ENCODE peak calls at places on chromosomes 5 and 9, in seven cellular contexts. P, H, Q, F, A, W and T are unnamed samples.

GRCh38 chr9:2271426-2271825 is 256.3 kb downstream of the SMARCA2 start:
- DNase-seq in P (no peak), H (no peak), Q (peak), F (no peak), A (no peak), W (no peak), T (no peak)

GRCh38 chr9:21746550-21746949 is 55.9 kb upstream of the MTAP start:
- DNase-seq in P (no peak), H (no peak), Q (no peak), F (no peak), A (no peak), W (no peak), T (no peak)

GRCh38 chr9:133888779-133889491 is 103.2 kb downstream of the VAV2 start:
- DNase-seq in P (no peak), H (no peak), Q (no peak), F (no peak), A (no peak), W (no peak), T (no peak)

GRCh38 chr5:16837305-16837704 is 98.8 kb downstream of the MYO10 start:
- DNase-seq in P (no peak), H (no peak), Q (no peak), F (no peak), A (no peak), W (no peak), T (no peak)

GRCh38 chr9:33463151-33463550 is 10.6 kb downstream of the NOL6 start:
- DNase-seq in P (no peak), H (no peak), Q (no peak), F (no peak), A (no peak), W (no peak), T (no peak)

GRCh38 chr5:111461261-111461671 is 51.1 kb downstream of the STARD4 start:
- DNase-seq in P (peak), H (no peak), Q (peak), F (peak), A (peak), W (no peak), T (no peak)

GRCh38 chr9:115264333-115264732 is 146.4 kb upstream of the TNC start:
- DNase-seq in P (no peak), H (no peak), Q (no peak), F (peak), A (peak), W (peak), T (no peak)

GRCh38 chr5:87002485-87002884 is 265.2 kb upstream of the RASA1 start:
- DNase-seq in P (no peak), H (no peak), Q (no peak), F (no peak), A (no peak), W (peak), T (no peak)

GRCh38 chr5:61504143-61504542 is 172.1 kb downstream of the ZSWIM6 start:
- DNase-seq in P (no peak), H (no peak), Q (no peak), F (no peak), A (no peak), W (no peak), T (no peak)

GRCh38 chr5:150801117-150801927 is 22.8 kb downstream of the SMIM3 start:
- DNase-seq in P (peak), H (no peak), Q (peak), F (peak), A (no peak), W (no peak), T (no peak)

GRCh38 chr9:134127616-134128015 is 8.3 kb upstream of the WDR5 start:
- DNase-seq in P (no peak), H (no peak), Q (no peak), F (no peak), A (no peak), W (no peak), T (no peak)

GRCh38 chr9:35482071-35482470 is 7.8 kb upstream of the RUSC2 start:
- DNase-seq in P (no peak), H (no peak), Q (no peak), F (no peak), A (no peak), W (no peak), T (no peak)

GRCh38 chr5:60487885-60488425 is 212.0 kb downstream of the DEPDC1B start:
- DNase-seq in P (no peak), H (no peak), Q (no peak), F (peak), A (no peak), W (peak), T (peak)

GRCh38 chr9:127909839-127910273 is 7.0 kb downstream of the ST6GALNAC4 start:
- DNase-seq in P (no peak), H (no peak), Q (no peak), F (no peak), A (no peak), W (no peak), T (no peak)

GRCh38 chr9:136306691-136307208 is 2.9 kb upstream of the CCDC187 start:
- DNase-seq in P (peak), H (no peak), Q (no peak), F (no peak), A (peak), W (no peak), T (no peak)

GRCh38 chr9:113538646-113539430 is 75.3 kb downstream of the RGS3 start:
- DNase-seq in P (no peak), H (no peak), Q (no peak), F (no peak), A (no peak), W (no peak), T (no peak)

GRCh38 chr9:90504486-90504885 is 138.1 kb downstream of the DIRAS2 start:
- DNase-seq in P (no peak), H (no peak), Q (no peak), F (no peak), A (no peak), W (no peak), T (no peak)

GRCh38 chr9:136665111-136665703 is 2.5 kb downstream of the EGFL7 start:
- DNase-seq in P (peak), H (no peak), Q (peak), F (peak), A (no peak), W (no peak), T (no peak)

GRCh38 chr5:52580921-52581320 is 206.8 kb upstream of the ITGA1 start:
- DNase-seq in P (no peak), H (no peak), Q (no peak), F (peak), A (peak), W (no peak), T (peak)

GRCh38 chr9:18795947-18796705 is 236.9 kb downstream of the SAXO1 start:
- DNase-seq in P (no peak), H (no peak), Q (peak), F (peak), A (no peak), W (peak), T (no peak)

GRCh38 chr9:95092321-95093072 is 225.0 kb downstream of the FANCC start:
- DNase-seq in P (no peak), H (no peak), Q (no peak), F (peak), A (peak), W (peak), T (no peak)

GRCh38 chr9:83047839-83048775 is 14.8 kb downstream of the RASEF start:
- DNase-seq in P (peak), H (no peak), Q (no peak), F (no peak), A (peak), W (no peak), T (peak)